ENCODE peak calls at places on chromosomes 6 and 20, in eight cellular contexts. Z is stomach, C is sigmoid colon, F is esophagus muscularis mucosa, B is H1, Y is ovary, X is A549, O is transverse colon. P is an unnamed sample.

GRCh38 chr6:150418825-150419594 is 50.2 kb downstream of the IYD start:
- DNase-seq in Z (peak; percentile 71), C (peak; percentile 76), F (peak; percentile 95), B (peak; percentile 17), Y (peak; percentile 76), X (peak; percentile 58), O (peak; percentile 77), P (peak; percentile 83)

GRCh38 chr6:11410539-11411307 is 126.8 kb upstream of the TMEM170B start:
- DNase-seq in Z (no peak), C (no peak), F (no peak), B (no peak), Y (no peak), X (no peak), O (no peak), P (no peak)

GRCh38 chr6:145567853-145568252 is 167.5 kb downstream of the EPM2A start:
- DNase-seq in Z (no peak), C (no peak), F (no peak), B (no peak), Y (no peak), X (no peak), O (no peak), P (no peak)

GRCh38 chr6:15516378-15516777 is 146.4 kb downstream of the DTNBP1 start:
- DNase-seq in Z (no peak), C (no peak), F (no peak), B (no peak), Y (no peak), X (no peak), O (no peak), P (no peak)

GRCh38 chr20:57980526-57980925 is 247.9 kb downstream of the ANKRD60 start:
- DNase-seq in Z (no peak), C (no peak), F (no peak), B (no peak), Y (no peak), X (no peak), O (no peak), P (no peak)

GRCh38 chr6:157193443-157193996 is 129.8 kb downstream of the TMEM242 start:
- DNase-seq in Z (no peak), C (no peak), F (no peak), B (no peak), Y (no peak), X (no peak), O (no peak), P (no peak)

GRCh38 chr20:41567615-41568014 is 50.6 kb downstream of the CHD6 start:
- DNase-seq in Z (no peak), C (no peak), F (no peak), B (no peak), Y (no peak), X (no peak), O (no peak), P (no peak)

GRCh38 chr20:59222982-59223610 is 59.5 kb downstream of the ZNF831 start:
- DNase-seq in Z (no peak), C (no peak), F (peak; percentile 77), B (no peak), Y (no peak), X (peak; percentile 32), O (no peak), P (no peak)

GRCh38 chr6:118750143-118750542 is 98.8 kb upstream of the CEP85L start:
- DNase-seq in Z (no peak), C (no peak), F (peak; percentile 64), B (no peak), Y (no peak), X (no peak), O (no peak), P (no peak)

DNA sequence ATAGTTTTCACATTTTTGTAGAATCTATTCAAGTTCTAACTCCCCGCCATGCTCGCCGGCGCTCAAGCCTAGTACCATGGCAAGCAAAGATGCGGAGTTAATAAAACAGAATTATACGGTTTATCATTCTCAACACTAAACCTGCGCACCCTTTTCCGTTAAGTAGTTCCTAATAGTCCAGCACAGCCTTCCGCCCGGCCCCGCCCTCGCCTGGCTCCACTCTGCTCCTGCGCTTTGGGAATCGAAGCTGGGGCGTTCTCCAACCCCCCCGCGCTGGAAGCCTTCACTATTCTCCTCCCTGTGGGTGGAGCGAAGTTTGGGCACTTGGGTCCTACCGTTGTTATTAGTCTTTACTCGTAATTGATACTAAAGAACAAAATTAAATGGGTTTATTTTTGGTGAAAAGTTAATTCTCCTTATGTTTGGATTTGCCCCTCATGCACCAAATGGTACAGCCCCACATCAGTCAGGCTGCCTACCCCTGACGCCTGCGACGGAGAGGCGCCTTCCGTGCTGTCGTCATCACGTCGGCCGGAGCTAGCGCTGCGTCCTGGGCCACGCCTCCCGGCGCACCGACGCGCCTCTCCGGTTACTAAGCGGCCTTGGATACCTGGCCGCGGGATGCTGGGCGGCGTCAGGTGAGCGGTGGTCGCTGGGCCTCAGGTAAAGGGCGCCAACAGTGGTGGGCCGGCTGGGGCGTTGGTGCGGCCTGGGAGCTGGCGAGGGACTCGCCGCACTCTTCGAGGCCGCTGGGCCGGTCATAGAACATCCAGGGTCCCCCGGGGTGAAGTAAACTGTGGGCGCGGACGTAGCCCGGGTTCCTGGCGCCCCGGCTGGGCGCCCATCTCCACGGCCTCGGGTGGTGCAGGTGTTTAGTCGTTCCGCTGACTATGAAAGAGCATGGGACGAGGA is at the start of gene IFT52:
- DNase-seq in Z (peak; percentile 93), C (peak; percentile 97), F (peak; percentile 98), B (peak; percentile 88), Y (peak; percentile 92), X (peak; percentile 93), O (peak; percentile 96), P (peak; percentile 98)
- TF ChIP-seq POLR2A in Z (no peak), C (no peak), F (no peak), B (peak; percentile 85), Y (peak; percentile 60), X (peak; percentile 84), O (peak; percentile 49), P (no peak)

DNA sequence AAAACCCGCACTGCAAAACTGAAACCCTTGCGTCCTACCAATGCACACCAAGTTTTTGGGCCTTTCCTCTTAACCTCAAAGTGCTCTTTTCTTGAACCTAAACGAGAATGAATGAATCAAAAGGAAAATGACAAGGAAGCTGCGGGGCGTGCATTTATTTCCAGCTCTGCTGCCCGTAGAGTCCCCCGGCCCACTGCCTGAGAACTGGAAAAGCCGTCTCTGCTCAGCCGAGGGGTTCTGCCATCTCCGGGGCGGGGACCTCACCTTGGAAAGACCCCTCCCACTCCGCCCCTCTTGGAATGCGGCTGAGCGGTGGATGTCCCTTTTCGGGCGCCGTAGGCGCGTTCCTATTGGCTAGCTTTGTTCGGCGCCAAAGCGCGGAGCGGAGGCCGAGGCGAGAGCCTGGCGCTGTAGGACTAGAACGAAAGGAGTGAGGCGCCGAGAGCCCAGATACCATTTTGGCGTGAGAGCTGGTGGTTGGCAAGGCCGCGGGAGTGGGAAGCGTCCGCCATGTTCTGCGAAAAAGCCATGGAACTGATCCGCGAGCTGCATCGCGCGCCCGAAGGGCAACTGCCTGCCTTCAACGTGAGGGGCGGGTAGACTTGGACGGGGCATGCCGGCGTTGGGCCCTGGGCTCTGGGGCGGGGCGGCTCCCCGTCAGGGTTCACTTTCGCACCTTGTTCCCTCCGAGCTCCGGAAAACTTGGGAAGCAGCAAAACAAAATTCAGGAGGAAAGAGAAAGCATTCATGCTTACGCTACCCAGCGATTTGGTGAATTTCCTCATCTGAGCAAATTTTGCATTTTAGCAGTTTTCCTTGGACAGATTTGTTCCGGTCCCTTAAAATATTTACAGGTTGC is at the start of gene GINS1:
- DNase-seq in Z (peak; percentile 80), C (peak; percentile 80), F (no peak), B (peak; percentile 91), Y (peak; percentile 86), X (peak; percentile 96), O (peak; percentile 85), P (peak; percentile 92)
- H3K27ac ChIP-seq in Z (peak within 1 kb of the TSS; percentile 70), C (peak within 1 kb of the TSS; percentile 40), F (peak within 1 kb of the TSS; percentile 65), B (peak within 1 kb of the TSS; percentile 98), Y (no peak within 1 kb of the TSS), X (peak within 1 kb of the TSS; percentile 85), O (peak within 1 kb of the TSS; percentile 75), P (peak within 1 kb of the TSS; percentile 42)

DNA sequence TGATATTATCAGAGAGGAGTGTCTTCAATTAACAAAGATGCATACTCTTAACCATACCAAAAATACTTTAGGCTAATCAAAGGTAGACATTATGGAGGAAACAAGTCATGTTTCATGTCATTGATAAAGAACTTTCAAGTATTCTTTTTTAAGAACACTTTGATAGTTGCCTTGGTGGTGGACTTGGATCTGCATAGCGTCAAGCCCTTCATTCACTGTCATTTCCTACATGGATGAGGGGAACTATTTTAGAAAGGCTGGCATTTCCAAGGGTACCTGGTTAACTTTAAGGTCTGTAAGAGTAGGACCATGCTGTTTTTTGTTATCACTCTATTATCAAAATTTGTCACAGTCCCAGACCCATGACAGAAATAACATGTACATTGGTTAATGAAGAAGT is 622.5 kb downstream of the PKHD1 start:
- DNase-seq in Z (no peak), C (no peak), F (no peak), B (no peak), Y (no peak), X (no peak), O (no peak), P (no peak)
- TF ChIP-seq EP300 in Z (no peak), C (no peak), F (no peak), B (no peak), Y (no peak), X (no peak), O (no peak), P (no peak)

GRCh38 chr6:44123544-44123943 is 3.7 kb downstream of the MRPL14 start:
- DNase-seq in Z (no peak), C (no peak), F (no peak), B (no peak), Y (no peak), X (no peak), O (no peak), P (no peak)

GRCh38 chr6:44126320-44127149 is 717 bp downstream of the MRPL14 start:
- DNase-seq in Z (peak; percentile 41), C (peak; percentile 78), F (no peak), B (no peak), Y (no peak), X (peak; percentile 22), O (peak; percentile 60), P (peak; percentile 87)

GRCh38 chr6:44128020-44128917 is 915 bp downstream of the TMEM63B start:
- DNase-seq in Z (peak; percentile 54), C (peak; percentile 78), F (no peak), B (no peak), Y (peak; percentile 50), X (no peak), O (peak; percentile 57), P (peak; percentile 31)

GRCh38 chr6:44129841-44130322 is 2.5 kb downstream of the TMEM63B start:
- DNase-seq in Z (no peak), C (no peak), F (no peak), B (no peak), Y (no peak), X (no peak), O (no peak), P (no peak)

DNA sequence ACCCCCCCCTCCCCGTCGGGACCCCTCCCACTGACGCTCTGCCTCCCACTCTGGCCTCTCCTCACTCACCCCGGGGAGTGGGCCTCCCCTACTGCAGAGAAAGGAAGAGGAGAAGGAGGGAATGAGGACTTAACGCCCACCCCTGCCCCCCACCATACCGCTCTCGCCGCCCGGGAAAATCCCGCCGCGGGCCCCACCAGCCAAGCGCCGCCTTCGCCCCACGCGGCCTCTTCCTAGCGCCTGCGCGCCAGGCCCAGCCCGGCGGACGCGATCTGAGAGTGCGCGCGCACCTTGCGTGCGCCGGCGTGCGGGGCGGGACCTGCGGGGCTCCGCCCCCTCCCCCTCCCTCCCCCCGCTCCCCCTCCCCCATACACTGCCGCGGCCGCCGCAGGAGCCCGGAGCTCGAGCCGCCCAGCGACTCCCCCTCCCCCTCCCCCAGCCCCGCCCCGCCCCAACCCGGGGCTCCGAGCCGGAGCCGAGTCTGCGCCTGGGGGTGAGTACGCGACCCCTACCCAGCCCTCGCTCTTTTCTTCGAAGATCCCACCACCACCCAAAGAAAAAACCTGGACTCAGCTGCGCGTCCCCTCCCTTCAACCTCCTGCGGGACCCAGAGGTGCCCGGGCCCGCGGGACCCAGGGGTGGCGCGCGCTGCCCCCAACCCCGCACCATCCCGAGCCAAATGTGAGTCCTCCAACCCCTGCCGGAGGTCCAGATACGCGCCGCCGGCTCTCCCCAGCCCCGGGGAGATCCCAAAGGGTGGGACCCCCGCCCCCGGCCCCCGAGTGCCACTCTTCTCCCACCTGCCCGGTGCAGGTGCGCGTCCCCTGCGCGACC is at the start of the genes MRPL14 and TMEM63B:
- DNase-seq in Z (peak; percentile 93), C (peak; percentile 94), F (peak; percentile 93), B (peak; percentile 59), Y (peak; percentile 92), X (peak; percentile 83), O (peak; percentile 91), P (peak; percentile 98)
- TF ChIP-seq POLR2A in Z (no peak), C (peak; percentile 67), F (peak; percentile 58), B (peak; percentile 89), Y (peak; percentile 45), X (peak; percentile 64), O (peak; percentile 74), P (peak; percentile 83)

P was measured in upper lobe of left lung.